ENCODE peak calls at places on chromosome 6, in four cellular contexts. One of them, this sample, is unnamed.

GRCh38 chr6:33410711-33411631 is at the start of gene PHF1:
- DNase-seq in uterus: no peak
- DNase-seq in cardiac muscle cell: peak
- DNase-seq in cardiac fibroblast: peak
- DNase-seq in this sample: peak

GRCh38 chr6:25279748-25280616 is 808 bp downstream of the CARMIL1 start:
- DNase-seq in uterus: peak
- DNase-seq in cardiac muscle cell: peak
- DNase-seq in cardiac fibroblast: no peak
- DNase-seq in this sample: peak

GRCh38 chr6:157476797-157477196 is 95.8 kb downstream of the ZDHHC14 start:
- DNase-seq in uterus: no peak
- DNase-seq in cardiac muscle cell: no peak
- DNase-seq in cardiac fibroblast: no peak
- DNase-seq in this sample: no peak

GRCh38 chr6:101392561-101393230 is 812 bp upstream of the GRIK2 start:
- DNase-seq in uterus: no peak
- DNase-seq in cardiac muscle cell: no peak
- DNase-seq in cardiac fibroblast: no peak
- DNase-seq in this sample: no peak

GRCh38 chr6:26240157-26240980 is 124.6 kb upstream of the BTN3A2 start:
- DNase-seq in uterus: peak
- DNase-seq in cardiac muscle cell: peak
- DNase-seq in cardiac fibroblast: peak
- DNase-seq in this sample: no peak

GRCh38 chr6:84462697-84463096 is 235.3 kb upstream of the CEP162 start:
- DNase-seq in uterus: no peak
- DNase-seq in cardiac muscle cell: no peak
- DNase-seq in cardiac fibroblast: peak
- DNase-seq in this sample: no peak

GRCh38 chr6:48016027-48016755 is 94.8 kb downstream of the PTCHD4 start:
- DNase-seq in uterus: no peak
- DNase-seq in cardiac muscle cell: no peak
- DNase-seq in cardiac fibroblast: no peak
- DNase-seq in this sample: no peak

GRCh38 chr6:143034689-143035334 is 25.9 kb upstream of the AIG1 start:
- DNase-seq in uterus: no peak
- DNase-seq in cardiac muscle cell: no peak
- DNase-seq in cardiac fibroblast: no peak
- DNase-seq in this sample: no peak

GRCh38 chr6:136772685-136773472 is 19.4 kb downstream of the MAP3K5 start:
- DNase-seq in uterus: no peak
- DNase-seq in cardiac muscle cell: no peak
- DNase-seq in cardiac fibroblast: no peak
- DNase-seq in this sample: no peak

GRCh38 chr6:144895890-144896289 is 610.8 kb downstream of the UTRN start:
- DNase-seq in uterus: no peak
- DNase-seq in cardiac muscle cell: no peak
- DNase-seq in cardiac fibroblast: no peak
- DNase-seq in this sample: no peak

GRCh38 chr6:27031302-27031701 is 216.2 kb upstream of the PRSS16 start:
- DNase-seq in uterus: no peak
- DNase-seq in cardiac muscle cell: no peak
- DNase-seq in cardiac fibroblast: peak
- DNase-seq in this sample: no peak

GRCh38 chr6:122400467-122401089 is 1.1 kb downstream of the HSF2 start:
- DNase-seq in uterus: no peak
- DNase-seq in cardiac muscle cell: no peak
- DNase-seq in cardiac fibroblast: no peak
- DNase-seq in this sample: no peak

GRCh38 chr6:161094904-161095440 is 103.4 kb downstream of the MAP3K4 start:
- DNase-seq in uterus: no peak
- DNase-seq in cardiac muscle cell: no peak
- DNase-seq in cardiac fibroblast: peak
- DNase-seq in this sample: no peak

GRCh38 chr6:168517742-168518347 is 76.9 kb downstream of the SMOC2 start:
- DNase-seq in uterus: no peak
- DNase-seq in cardiac muscle cell: no peak
- DNase-seq in cardiac fibroblast: no peak
- DNase-seq in this sample: no peak

GRCh38 chr6:29558439-29559079 is 973 bp downstream of the UBD start:
- DNase-seq in uterus: no peak
- DNase-seq in cardiac muscle cell: no peak
- DNase-seq in cardiac fibroblast: no peak
- DNase-seq in this sample: no peak
- TF ChIP-seq CTCF in uterus: no peak
- TF ChIP-seq CTCF in cardiac muscle cell: no peak
- TF ChIP-seq CTCF in cardiac fibroblast: no peak
- TF ChIP-seq CTCF in this sample: no peak

DNA sequence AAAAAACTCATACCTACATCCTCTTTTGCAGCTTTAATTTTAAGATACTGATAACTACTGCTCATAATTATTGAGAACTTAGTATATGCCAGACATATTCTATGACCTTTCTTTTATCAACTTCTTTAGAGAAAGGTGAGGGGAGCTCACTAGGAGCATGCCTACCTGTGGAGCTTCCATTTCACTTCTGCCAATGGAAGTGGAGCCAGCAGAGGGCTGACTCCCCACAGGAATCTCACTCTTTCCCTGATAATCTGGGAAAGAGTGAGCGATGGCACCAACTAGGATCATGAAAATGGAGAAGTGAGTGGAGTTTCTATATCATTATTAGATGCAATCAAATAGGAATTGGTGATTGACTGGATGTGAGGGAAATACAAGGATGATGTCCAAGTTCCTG is 484.9 kb downstream of the LMBRD1 start:
- DNase-seq in uterus: no peak
- DNase-seq in cardiac muscle cell: no peak
- DNase-seq in cardiac fibroblast: no peak
- DNase-seq in this sample: no peak
- TF ChIP-seq CTCF in uterus: no peak
- TF ChIP-seq CTCF in cardiac muscle cell: no peak
- TF ChIP-seq CTCF in cardiac fibroblast: no peak
- TF ChIP-seq CTCF in this sample: no peak

GRCh38 chr6:18654821-18655220 is 267.7 kb downstream of the RNF144B start:
- DNase-seq in uterus: no peak
- DNase-seq in cardiac muscle cell: no peak
- DNase-seq in cardiac fibroblast: no peak
- DNase-seq in this sample: no peak
- TF ChIP-seq CTCF in uterus: no peak
- TF ChIP-seq CTCF in cardiac muscle cell: no peak
- TF ChIP-seq CTCF in cardiac fibroblast: no peak
- TF ChIP-seq CTCF in this sample: no peak

GRCh38 chr6:163866192-163866591 is 451.7 kb downstream of the QKI start:
- DNase-seq in uterus: no peak
- DNase-seq in cardiac muscle cell: peak
- DNase-seq in cardiac fibroblast: no peak
- DNase-seq in this sample: no peak
- TF ChIP-seq CTCF in uterus: no peak
- TF ChIP-seq CTCF in cardiac muscle cell: no peak
- TF ChIP-seq CTCF in cardiac fibroblast: no peak
- TF ChIP-seq CTCF in this sample: no peak

GRCh38 chr6:21522773-21523490 is 70.6 kb upstream of the SOX4 start:
- DNase-seq in uterus: no peak
- DNase-seq in cardiac muscle cell: no peak
- DNase-seq in cardiac fibroblast: no peak
- DNase-seq in this sample: no peak
- TF ChIP-seq CTCF in uterus: no peak
- TF ChIP-seq CTCF in cardiac muscle cell: no peak
- TF ChIP-seq CTCF in cardiac fibroblast: no peak
- TF ChIP-seq CTCF in this sample: no peak

DNA sequence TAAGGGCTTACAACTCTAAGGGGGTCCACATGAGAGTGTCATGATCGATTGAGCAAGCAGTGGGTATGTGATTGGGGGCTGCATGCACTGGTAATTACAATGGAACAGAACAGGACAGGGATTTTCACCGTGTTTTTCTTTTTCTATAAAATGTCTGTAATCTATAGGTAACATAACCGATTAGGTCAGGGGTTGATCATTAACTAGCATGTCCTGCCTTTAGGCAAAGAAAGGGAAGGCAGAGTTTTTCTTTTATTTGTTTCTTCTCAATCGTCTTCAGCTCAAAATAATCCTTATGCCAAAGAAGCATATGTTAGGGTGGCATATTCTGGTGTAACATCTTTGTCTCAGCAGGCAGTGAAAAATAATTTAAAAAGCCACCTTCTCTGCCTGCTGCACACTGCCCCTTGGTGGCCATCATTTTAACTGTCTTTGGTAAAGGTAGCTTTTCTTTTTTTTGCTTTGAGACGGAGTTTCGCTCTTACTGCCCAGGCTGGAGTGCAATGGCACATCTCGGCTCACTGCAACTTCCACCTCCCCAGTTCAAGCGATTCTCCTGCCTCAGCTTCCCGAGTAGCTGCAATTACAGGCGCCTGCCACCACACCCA is 9.7 kb upstream of the CEP43 start:
- DNase-seq in uterus: no peak
- DNase-seq in cardiac muscle cell: peak
- DNase-seq in cardiac fibroblast: peak
- DNase-seq in this sample: no peak
- TF ChIP-seq CTCF in uterus: no peak
- TF ChIP-seq CTCF in cardiac muscle cell: peak
- TF ChIP-seq CTCF in cardiac fibroblast: peak
- TF ChIP-seq CTCF in this sample: no peak

GRCh38 chr6:14009416-14009815 is 84.7 kb downstream of the RNF182 start:
- DNase-seq in uterus: no peak
- DNase-seq in cardiac muscle cell: no peak
- DNase-seq in cardiac fibroblast: no peak
- DNase-seq in this sample: no peak
- TF ChIP-seq CTCF in uterus: no peak
- TF ChIP-seq CTCF in cardiac muscle cell: no peak
- TF ChIP-seq CTCF in cardiac fibroblast: no peak
- TF ChIP-seq CTCF in this sample: no peak

DNA sequence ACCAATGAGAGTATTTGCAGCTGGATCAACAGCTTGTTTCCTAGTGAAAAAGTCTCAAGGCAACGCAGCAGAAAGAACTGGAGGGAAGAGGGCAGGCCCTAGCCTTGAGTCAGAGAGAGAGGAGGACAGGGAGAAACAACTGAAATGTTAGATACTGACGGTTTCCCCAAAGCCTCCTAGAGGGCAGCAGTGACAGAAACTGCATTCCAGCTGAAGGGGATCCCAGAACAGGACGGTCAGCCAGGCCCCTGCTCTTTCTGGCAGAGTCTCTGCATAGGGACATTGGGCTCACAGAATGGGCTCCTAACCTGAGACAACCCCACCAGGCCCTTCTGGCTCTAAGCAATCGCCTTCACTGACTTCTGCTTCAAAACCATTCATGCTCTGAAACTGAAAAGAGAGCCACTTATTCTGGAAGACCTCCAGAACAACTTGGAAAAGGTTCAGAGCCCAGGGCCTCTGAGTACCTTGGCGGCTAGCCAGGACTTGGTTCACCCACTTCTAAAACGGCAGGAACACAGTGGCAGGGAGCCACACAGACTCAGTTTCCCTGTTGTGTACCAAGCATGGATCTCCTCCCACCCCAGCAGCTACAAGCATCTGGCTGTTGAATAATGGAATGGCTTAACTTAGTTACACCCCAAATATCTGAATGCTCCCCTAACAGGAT is 72.9 kb downstream of the PSMB1 start:
- DNase-seq in uterus: no peak
- DNase-seq in cardiac muscle cell: no peak
- DNase-seq in cardiac fibroblast: peak
- DNase-seq in this sample: no peak
- TF ChIP-seq CTCF in uterus: no peak
- TF ChIP-seq CTCF in cardiac muscle cell: peak
- TF ChIP-seq CTCF in cardiac fibroblast: peak
- TF ChIP-seq CTCF in this sample: no peak

DNA sequence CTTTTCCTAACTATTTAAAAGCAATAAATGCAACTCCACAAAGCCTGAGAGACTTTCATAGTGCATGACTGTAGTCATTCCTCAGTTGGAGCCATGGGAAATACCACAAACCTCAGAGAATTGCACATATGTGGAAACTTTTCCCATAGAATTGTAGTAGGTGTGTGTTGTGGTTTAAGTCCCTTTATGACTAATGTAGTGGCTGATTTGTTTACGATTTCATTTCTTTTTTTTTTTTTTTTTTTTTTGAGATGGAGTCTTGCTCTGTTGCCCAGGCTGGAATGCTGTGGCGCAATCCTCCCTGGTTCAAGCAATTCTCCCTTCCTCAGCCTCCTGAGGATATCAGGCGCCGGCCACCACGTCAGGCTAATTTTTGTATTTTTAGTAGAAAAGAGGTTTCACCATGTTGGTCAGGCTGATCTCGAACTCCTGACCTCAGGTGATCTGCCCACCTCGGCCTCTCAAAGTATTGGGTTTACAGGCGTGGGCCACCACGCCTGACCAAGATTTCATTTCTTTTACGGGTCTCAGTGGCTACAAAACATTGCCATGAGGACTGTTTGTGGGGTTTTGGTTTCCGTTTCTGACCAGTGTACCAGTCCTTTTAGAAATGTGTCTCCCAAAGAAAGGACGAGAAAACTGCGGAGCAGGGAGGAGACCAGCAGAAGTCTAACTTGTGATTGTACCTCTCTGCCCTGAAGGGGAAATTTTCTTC is 212.1 kb upstream of the MARCKS start:
- DNase-seq in uterus: no peak
- DNase-seq in cardiac muscle cell: no peak
- DNase-seq in cardiac fibroblast: peak
- DNase-seq in this sample: no peak
- TF ChIP-seq CTCF in uterus: no peak
- TF ChIP-seq CTCF in cardiac muscle cell: no peak
- TF ChIP-seq CTCF in cardiac fibroblast: no peak
- TF ChIP-seq CTCF in this sample: no peak

This sample was measured in mesothelial cell of epicardium.